ENCODE peak calls at places on chromosomes 7 and 10, in four cellular contexts. R, E, A and I are unnamed samples.

GRCh38 chr7:100546868-100547800 is 8.1 kb downstream of the AGFG2 start:
- DNase-seq in A (no peak), E (no peak), R (no peak), I (no peak)

GRCh38 chr10:80664071-80664680 is 126.5 kb downstream of the SH2D4B start:
- DNase-seq in E (peak), A (peak), R (peak), I (peak)

GRCh38 chr7:25557379-25557916 is 329.2 kb upstream of the NPVF start:
- DNase-seq in A (peak), E (no peak), R (no peak), I (no peak)

GRCh38 chr7:2190531-2190930 is 42.2 kb downstream of the MAD1L1 start:
- DNase-seq in A (no peak), R (no peak), E (no peak), I (peak)

GRCh38 chr7:44258423-44258760 is 57.6 kb downstream of the YKT6 start:
- DNase-seq in R (no peak), A (no peak), E (no peak), I (no peak)

GRCh38 chr10:133261726-133262325 is 14.8 kb downstream of the ADAM8 start:
- DNase-seq in E (peak), A (peak), R (peak), I (peak)

GRCh38 chr7:152522551-152522950 is 86.7 kb upstream of the KMT2C start:
- DNase-seq in E (no peak), A (no peak), R (peak), I (peak)

GRCh38 chr7:4712371-4713182 is 30.5 kb downstream of the FOXK1 start:
- DNase-seq in R (no peak), A (peak), E (no peak), I (peak)

GRCh38 chr7:22386865-22387264 is 29.9 kb upstream of the RAPGEF5 start:
- DNase-seq in A (no peak), R (no peak), E (no peak), I (no peak)

GRCh38 chr7:39838326-39838725 is 111.7 kb upstream of the CDK13 start:
- DNase-seq in R (peak), A (no peak), E (no peak), I (peak)

GRCh38 chr7:65978891-65979582 is 3.0 kb downstream of the GUSB start:
- DNase-seq in E (no peak), R (no peak), A (no peak), I (no peak)

GRCh38 chr10:125982256-125982948 is 86.0 kb downstream of the FANK1 start:
- DNase-seq in E (peak), A (peak), R (peak), I (peak)

GRCh38 chr10:97454330-97455036 is 8.5 kb downstream of the ZDHHC16 start:
- DNase-seq in A (peak), R (peak), E (no peak), I (peak)

GRCh38 chr7:70000747-70001348 is 402.6 kb downstream of the AUTS2 start:
- DNase-seq in E (no peak), A (no peak), R (no peak), I (no peak)

GRCh38 chr7:20330797-20331230 is at the start of gene ITGB8:
- DNase-seq in E (no peak), R (no peak), A (no peak), I (peak)

GRCh38 chr10:61140765-61141392 is 196.9 kb upstream of the RHOBTB1 start:
- DNase-seq in E (no peak), R (peak), A (peak), I (peak)

GRCh38 chr7:98879989-98880337 is 1.6 kb downstream of the TRRAP start:
- DNase-seq in E (no peak), R (no peak), A (no peak), I (no peak)

GRCh38 chr10:70816220-70816894 is 609 bp downstream of the SGPL1 start:
- DNase-seq in A (peak), R (peak), E (peak), I (peak)

GRCh38 chr10:127889605-127890195 is 3.0 kb downstream of the CLRN3 start:
- DNase-seq in A (no peak), E (peak), R (peak), I (peak)

GRCh38 chr10:31322647-31323046 is 3.6 kb downstream of the ZEB1 start:
- DNase-seq in A (no peak), R (peak), E (no peak), I (peak)

GRCh38 chr7:40866601-40867000 is 731.8 kb downstream of the SUGCT start:
- DNase-seq in A (no peak), R (peak), E (no peak), I (no peak)

GRCh38 chr10:132664883-132665282 is 121.1 kb downstream of the NKX6-2 start:
- DNase-seq in E (no peak), R (no peak), A (no peak), I (no peak)

GRCh38 chr7:139950881-139951525 is 111.7 kb downstream of the PARP12 start:
- DNase-seq in A (no peak), R (no peak), E (no peak), I (no peak)

GRCh38 chr7:17991866-17992648 is 35.6 kb downstream of the PRPS1L1 start:
- DNase-seq in E (no peak), R (peak), A (no peak), I (peak)

GRCh38 chr7:1693991-1694524 is 24.0 kb downstream of the ELFN1 start:
- DNase-seq in R (peak), A (peak), E (peak), I (peak)